ENCODE peak calls at places on chromosomes 7 and 10, in eight cellular contexts. One of them, this sample, is unnamed.

GRCh38 chr7:114988755-114989154 is 66.9 kb downstream of the MDFIC start:
- DNase-seq in body of pancreas: peak
- DNase-seq in fibroblast of the aortic adventitia: peak
- DNase-seq in transverse colon: peak
- DNase-seq in cardiac muscle cell: no peak
- DNase-seq in HCT116: no peak
- DNase-seq in coronary artery: no peak
- DNase-seq in cardiac fibroblast: peak
- DNase-seq in this sample: peak

GRCh38 chr7:139674752-139675126 is 103.1 kb downstream of the HIPK2 start:
- DNase-seq in body of pancreas: no peak
- DNase-seq in fibroblast of the aortic adventitia: no peak
- DNase-seq in transverse colon: no peak
- DNase-seq in cardiac muscle cell: no peak
- DNase-seq in HCT116: no peak
- DNase-seq in coronary artery: no peak
- DNase-seq in cardiac fibroblast: no peak
- DNase-seq in this sample: no peak

GRCh38 chr10:23818484-23818883 is 379.6 kb downstream of the OTUD1 start:
- DNase-seq in body of pancreas: no peak
- DNase-seq in fibroblast of the aortic adventitia: no peak
- DNase-seq in transverse colon: no peak
- DNase-seq in cardiac muscle cell: no peak
- DNase-seq in HCT116: no peak
- DNase-seq in coronary artery: no peak
- DNase-seq in cardiac fibroblast: no peak
- DNase-seq in this sample: no peak

GRCh38 chr10:35912615-35913170 is 270.6 kb upstream of the FZD8 start:
- DNase-seq in body of pancreas: no peak
- DNase-seq in fibroblast of the aortic adventitia: peak
- DNase-seq in transverse colon: no peak
- DNase-seq in cardiac muscle cell: no peak
- DNase-seq in HCT116: no peak
- DNase-seq in coronary artery: no peak
- DNase-seq in cardiac fibroblast: peak
- DNase-seq in this sample: peak

GRCh38 chr10:72011468-72011867 is 47.3 kb downstream of the CHST3 start:
- DNase-seq in body of pancreas: no peak
- DNase-seq in fibroblast of the aortic adventitia: no peak
- DNase-seq in transverse colon: no peak
- DNase-seq in cardiac muscle cell: no peak
- DNase-seq in HCT116: no peak
- DNase-seq in coronary artery: no peak
- DNase-seq in cardiac fibroblast: no peak
- DNase-seq in this sample: no peak

GRCh38 chr7:93751421-93751820 is 139.1 kb downstream of the TFPI2 start:
- DNase-seq in body of pancreas: no peak
- DNase-seq in fibroblast of the aortic adventitia: no peak
- DNase-seq in transverse colon: no peak
- DNase-seq in cardiac muscle cell: no peak
- DNase-seq in HCT116: no peak
- DNase-seq in coronary artery: no peak
- DNase-seq in cardiac fibroblast: no peak
- DNase-seq in this sample: no peak

GRCh38 chr10:10499839-10500238 is 517.8 kb upstream of the CELF2 start:
- DNase-seq in body of pancreas: no peak
- DNase-seq in fibroblast of the aortic adventitia: peak
- DNase-seq in transverse colon: no peak
- DNase-seq in cardiac muscle cell: no peak
- DNase-seq in HCT116: no peak
- DNase-seq in coronary artery: no peak
- DNase-seq in cardiac fibroblast: peak
- DNase-seq in this sample: peak

GRCh38 chr7:2508327-2509231 is 11.0 kb upstream of the LFNG start:
- DNase-seq in body of pancreas: peak
- DNase-seq in fibroblast of the aortic adventitia: no peak
- DNase-seq in transverse colon: peak
- DNase-seq in cardiac muscle cell: no peak
- DNase-seq in HCT116: no peak
- DNase-seq in coronary artery: no peak
- DNase-seq in cardiac fibroblast: peak
- DNase-seq in this sample: peak

GRCh38 chr10:78972160-78972946 is 96.4 kb upstream of the ZMIZ1 start:
- DNase-seq in body of pancreas: peak
- DNase-seq in fibroblast of the aortic adventitia: peak
- DNase-seq in transverse colon: peak
- DNase-seq in cardiac muscle cell: peak
- DNase-seq in HCT116: peak
- DNase-seq in coronary artery: peak
- DNase-seq in cardiac fibroblast: peak
- DNase-seq in this sample: peak

GRCh38 chr7:150372271-150373048 is 3.8 kb downstream of the REPIN1 start:
- DNase-seq in body of pancreas: no peak
- DNase-seq in fibroblast of the aortic adventitia: no peak
- DNase-seq in transverse colon: peak
- DNase-seq in cardiac muscle cell: no peak
- DNase-seq in HCT116: no peak
- DNase-seq in coronary artery: no peak
- DNase-seq in cardiac fibroblast: no peak
- DNase-seq in this sample: no peak

GRCh38 chr10:119316729-119317097 is 109.3 kb downstream of the GRK5 start:
- DNase-seq in body of pancreas: no peak
- DNase-seq in fibroblast of the aortic adventitia: peak
- DNase-seq in transverse colon: no peak
- DNase-seq in cardiac muscle cell: no peak
- DNase-seq in HCT116: peak
- DNase-seq in coronary artery: no peak
- DNase-seq in cardiac fibroblast: peak
- DNase-seq in this sample: peak

GRCh38 chr10:27792191-27792590 is 46.6 kb upstream of the MKX start:
- DNase-seq in body of pancreas: no peak
- DNase-seq in fibroblast of the aortic adventitia: no peak
- DNase-seq in transverse colon: no peak
- DNase-seq in cardiac muscle cell: no peak
- DNase-seq in HCT116: no peak
- DNase-seq in coronary artery: no peak
- DNase-seq in cardiac fibroblast: no peak
- DNase-seq in this sample: peak

GRCh38 chr10:3220853-3221252 is 48.3 kb upstream of the PITRM1 start:
- DNase-seq in body of pancreas: no peak
- DNase-seq in fibroblast of the aortic adventitia: no peak
- DNase-seq in transverse colon: no peak
- DNase-seq in cardiac muscle cell: no peak
- DNase-seq in HCT116: no peak
- DNase-seq in coronary artery: no peak
- DNase-seq in cardiac fibroblast: peak
- DNase-seq in this sample: peak

GRCh38 chr10:132560248-132560731 is 22.7 kb downstream of the INPP5A start:
- DNase-seq in body of pancreas: no peak
- DNase-seq in fibroblast of the aortic adventitia: peak
- DNase-seq in transverse colon: no peak
- DNase-seq in cardiac muscle cell: no peak
- DNase-seq in HCT116: no peak
- DNase-seq in coronary artery: no peak
- DNase-seq in cardiac fibroblast: peak
- DNase-seq in this sample: no peak

GRCh38 chr10:4012848-4013247 is 227.8 kb upstream of the KLF6 start:
- DNase-seq in body of pancreas: no peak
- DNase-seq in fibroblast of the aortic adventitia: no peak
- DNase-seq in transverse colon: no peak
- DNase-seq in cardiac muscle cell: no peak
- DNase-seq in HCT116: no peak
- DNase-seq in coronary artery: no peak
- DNase-seq in cardiac fibroblast: no peak
- DNase-seq in this sample: no peak

GRCh38 chr7:15684834-15685233 is 1.6 kb downstream of the MEOX2 start:
- DNase-seq in body of pancreas: no peak
- DNase-seq in fibroblast of the aortic adventitia: no peak
- DNase-seq in transverse colon: no peak
- DNase-seq in cardiac muscle cell: peak
- DNase-seq in HCT116: no peak
- DNase-seq in coronary artery: no peak
- DNase-seq in cardiac fibroblast: peak
- DNase-seq in this sample: no peak

GRCh38 chr7:111765936-111766643 is 203.8 kb upstream of the IMMP2L start:
- DNase-seq in body of pancreas: no peak
- DNase-seq in fibroblast of the aortic adventitia: peak
- DNase-seq in transverse colon: no peak
- DNase-seq in cardiac muscle cell: no peak
- DNase-seq in HCT116: no peak
- DNase-seq in coronary artery: no peak
- DNase-seq in cardiac fibroblast: peak
- DNase-seq in this sample: peak

GRCh38 chr10:94199565-94199964 is 163.2 kb downstream of the NOC3L start:
- DNase-seq in body of pancreas: no peak
- DNase-seq in fibroblast of the aortic adventitia: peak
- DNase-seq in transverse colon: no peak
- DNase-seq in cardiac muscle cell: no peak
- DNase-seq in HCT116: no peak
- DNase-seq in coronary artery: no peak
- DNase-seq in cardiac fibroblast: peak
- DNase-seq in this sample: peak

DNA sequence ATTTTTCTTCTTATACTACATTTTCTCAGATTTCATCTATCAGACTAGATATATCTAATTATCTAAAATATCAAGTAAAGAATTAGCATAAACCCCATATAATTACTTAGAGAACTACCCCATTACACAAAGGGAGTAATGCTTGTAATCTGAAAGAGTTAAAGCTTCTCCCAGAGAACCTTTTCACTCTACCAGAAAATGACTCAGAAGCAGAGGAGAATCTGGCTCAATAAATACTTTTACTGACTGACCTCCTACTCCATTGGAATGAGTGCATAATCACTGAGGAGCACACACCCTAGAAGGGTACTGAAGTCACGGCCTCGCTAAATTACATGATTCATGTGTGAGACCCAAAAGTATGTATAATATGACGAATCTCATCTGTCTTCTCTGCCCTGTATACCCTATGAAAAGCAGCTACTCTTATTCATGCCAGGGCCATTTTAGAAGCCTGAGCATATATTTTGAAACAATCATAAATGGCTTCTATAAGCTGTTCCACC is 32.8 kb downstream of the DNMBP start:
- DNase-seq in body of pancreas: peak
- DNase-seq in fibroblast of the aortic adventitia: peak
- DNase-seq in transverse colon: no peak
- DNase-seq in cardiac muscle cell: no peak
- DNase-seq in HCT116: peak
- DNase-seq in coronary artery: no peak
- DNase-seq in cardiac fibroblast: peak
- DNase-seq in this sample: peak
- H3K4me3 ChIP-seq in body of pancreas: no peak
- H3K4me3 ChIP-seq in fibroblast of the aortic adventitia: peak
- H3K4me3 ChIP-seq in transverse colon: no peak
- H3K4me3 ChIP-seq in cardiac muscle cell: no peak
- H3K4me3 ChIP-seq in HCT116: peak
- H3K4me3 ChIP-seq in coronary artery: peak
- H3K4me3 ChIP-seq in cardiac fibroblast: no peak
- H3K4me3 ChIP-seq in this sample: no peak

DNA sequence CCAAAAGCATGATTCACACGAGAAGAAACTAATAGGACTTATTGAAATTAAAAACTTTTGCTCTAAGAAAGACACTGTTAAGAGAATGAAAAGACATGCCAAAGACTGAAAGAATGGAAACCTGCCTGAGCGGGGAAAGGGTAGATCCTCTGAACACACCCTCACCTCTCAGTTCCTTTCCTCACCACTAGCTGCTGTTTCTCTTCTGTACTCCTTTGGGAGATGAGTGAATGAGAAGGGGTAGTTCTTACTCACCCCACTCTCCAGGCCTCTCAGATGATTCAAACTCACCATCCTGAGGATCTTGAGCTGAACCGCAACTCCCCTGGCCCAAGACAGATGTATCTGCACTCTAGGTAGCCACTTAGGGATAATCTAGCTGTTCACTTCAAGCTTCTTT is 41.9 kb downstream of the IQUB start:
- DNase-seq in body of pancreas: no peak
- DNase-seq in fibroblast of the aortic adventitia: no peak
- DNase-seq in transverse colon: no peak
- DNase-seq in cardiac muscle cell: no peak
- DNase-seq in HCT116: no peak
- DNase-seq in coronary artery: no peak
- DNase-seq in cardiac fibroblast: peak
- DNase-seq in this sample: no peak
- TF ChIP-seq CTCF in body of pancreas: no peak
- TF ChIP-seq CTCF in fibroblast of the aortic adventitia: peak
- TF ChIP-seq CTCF in transverse colon: no peak
- TF ChIP-seq CTCF in cardiac muscle cell: no peak
- TF ChIP-seq CTCF in HCT116: no peak
- TF ChIP-seq CTCF in coronary artery: no peak
- TF ChIP-seq CTCF in cardiac fibroblast: peak
- TF ChIP-seq CTCF in this sample: no peak

GRCh38 chr7:52936750-52937149 is 98.7 kb upstream of the POM121L12 start:
- DNase-seq in body of pancreas: no peak
- DNase-seq in fibroblast of the aortic adventitia: no peak
- DNase-seq in transverse colon: no peak
- DNase-seq in cardiac muscle cell: no peak
- DNase-seq in HCT116: no peak
- DNase-seq in coronary artery: no peak
- DNase-seq in cardiac fibroblast: no peak
- DNase-seq in this sample: no peak

GRCh38 chr7:52944916-52945315 is 90.5 kb upstream of the POM121L12 start:
- DNase-seq in body of pancreas: no peak
- DNase-seq in fibroblast of the aortic adventitia: no peak
- DNase-seq in transverse colon: no peak
- DNase-seq in cardiac muscle cell: no peak
- DNase-seq in HCT116: no peak
- DNase-seq in coronary artery: no peak
- DNase-seq in cardiac fibroblast: peak
- DNase-seq in this sample: peak

GRCh38 chr7:52938455-52939133 is 96.8 kb upstream of the POM121L12 start:
- DNase-seq in body of pancreas: no peak
- DNase-seq in fibroblast of the aortic adventitia: no peak
- DNase-seq in transverse colon: no peak
- DNase-seq in cardiac muscle cell: no peak
- DNase-seq in HCT116: no peak
- DNase-seq in coronary artery: no peak
- DNase-seq in cardiac fibroblast: no peak
- DNase-seq in this sample: no peak

DNA sequence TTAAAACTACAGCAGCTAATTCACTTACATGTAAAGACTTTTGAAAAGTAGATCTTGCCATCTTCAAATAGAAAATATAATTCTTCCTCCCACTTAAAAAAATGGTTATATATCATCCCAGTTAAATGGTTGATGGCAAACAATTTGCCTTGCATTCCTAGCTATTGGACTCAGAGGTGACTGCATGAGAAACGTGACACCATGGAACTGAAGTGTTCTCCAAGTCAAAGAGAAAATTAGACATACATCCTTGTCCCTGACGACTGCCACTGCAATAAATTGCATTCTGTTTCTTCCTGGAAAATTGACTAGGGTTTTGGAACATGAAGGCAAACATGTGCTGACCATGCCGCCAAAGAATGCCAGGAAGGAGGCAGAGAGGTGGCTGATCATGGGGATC is 94.9 kb upstream of the POM121L12 start:
- DNase-seq in body of pancreas: no peak
- DNase-seq in fibroblast of the aortic adventitia: no peak
- DNase-seq in transverse colon: no peak
- DNase-seq in cardiac muscle cell: no peak
- DNase-seq in HCT116: no peak
- DNase-seq in coronary artery: no peak
- DNase-seq in cardiac fibroblast: no peak
- DNase-seq in this sample: no peak
- H3K4me3 ChIP-seq in body of pancreas: no peak
- H3K4me3 ChIP-seq in fibroblast of the aortic adventitia: no peak
- H3K4me3 ChIP-seq in transverse colon: no peak
- H3K4me3 ChIP-seq in cardiac muscle cell: no peak
- H3K4me3 ChIP-seq in HCT116: no peak
- H3K4me3 ChIP-seq in coronary artery: no peak
- H3K4me3 ChIP-seq in cardiac fibroblast: no peak
- H3K4me3 ChIP-seq in this sample: no peak

GRCh38 chr7:108189733-108190388 is 59.7 kb upstream of the LAMB4 start:
- DNase-seq in body of pancreas: no peak
- DNase-seq in fibroblast of the aortic adventitia: no peak
- DNase-seq in transverse colon: no peak
- DNase-seq in cardiac muscle cell: no peak
- DNase-seq in HCT116: no peak
- DNase-seq in coronary artery: no peak
- DNase-seq in cardiac fibroblast: no peak
- DNase-seq in this sample: no peak
- TF ChIP-seq CTCF in body of pancreas: no peak
- TF ChIP-seq CTCF in fibroblast of the aortic adventitia: no peak
- TF ChIP-seq CTCF in transverse colon: no peak
- TF ChIP-seq CTCF in cardiac muscle cell: no peak
- TF ChIP-seq CTCF in HCT116: no peak
- TF ChIP-seq CTCF in coronary artery: no peak
- TF ChIP-seq CTCF in cardiac fibroblast: no peak
- TF ChIP-seq CTCF in this sample: no peak